ENCODE peak calls at places on chromosomes 4 and X, in seven cellular contexts. G, S, F, B, O, H and T are unnamed samples. For H3K4me1, the result is how much of the 10 kb centered on the place peaks cover.

GRCh38 chr4:150251752-150252190 is 173.5 kb downstream of the DCLK2 start:
- DNase-seq in S (no peak), O (no peak), F (no peak), B (no peak), H (no peak), G (no peak), T (no peak)

GRCh38 chr4:87461281-87461700 is 38.9 kb downstream of the NUDT9 start:
- DNase-seq in G (no peak), H (no peak), B (no peak), F (no peak), S (no peak), O (no peak), T (no peak)

GRCh38 chr4:178306565-178306964 is 864.3 kb upstream of the AGA start:
- DNase-seq in O (no peak), F (no peak), S (no peak), H (no peak), G (no peak), B (no peak), T (no peak)

GRCh38 chrX:95367286-95367685 is 1317.4 kb upstream of the DIAPH2 start:
- DNase-seq in F (no peak), B (no peak), O (no peak), H (no peak), S (no peak), G (no peak), T (no peak)

GRCh38 chr4:7187691-7188090 is 4.6 kb upstream of the SORCS2 start:
- DNase-seq in O (no peak), G (no peak), H (no peak), F (no peak), B (no peak), S (no peak), T (no peak)

GRCh38 chr4:106763044-106763443 is 273.1 kb downstream of the DKK2 start:
- DNase-seq in B (no peak), H (no peak), S (no peak), O (no peak), G (no peak), F (no peak), T (no peak)

GRCh38 chr4:157423526-157424020 is 203.0 kb downstream of the GRIA2 start:
- DNase-seq in B (no peak), H (no peak), O (no peak), F (no peak), G (no peak), S (no peak), T (no peak)

GRCh38 chrX:131752493-131753198 is 208.8 kb downstream of the OR13H1 start:
- DNase-seq in H (no peak), S (peak), B (peak), G (no peak), O (no peak), F (no peak), T (no peak)

GRCh38 chr4:139978692-139979091 is 175.3 kb downstream of the MAML3 start:
- DNase-seq in B (no peak), F (no peak), H (no peak), G (no peak), O (no peak), S (no peak), T (no peak)

GRCh38 chr4:44988011-44988410 is 261.7 kb upstream of the GNPDA2 start:
- DNase-seq in G (no peak), H (no peak), B (no peak), S (no peak), O (no peak), F (no peak), T (no peak)

GRCh38 chrX:118520858-118521206 is 25.2 kb downstream of the DOCK11 start:
- DNase-seq in S (no peak), F (no peak), O (no peak), G (no peak), B (no peak), H (no peak), T (no peak)

GRCh38 chr4:119238068-119238722 is 25.7 kb downstream of the USP53 start:
- DNase-seq in B (no peak), H (no peak), F (no peak), S (no peak), G (no peak), O (no peak), T (peak)

GRCh38 chr4:87679449-87680169 is 29.5 kb downstream of the DMP1 start:
- DNase-seq in O (no peak), F (peak), H (peak), S (peak), B (no peak), G (peak), T (peak)

GRCh38 chr4:165106518-165106917 is 6.1 kb downstream of the TMEM192 start:
- DNase-seq in G (no peak), H (no peak), B (no peak), F (no peak), S (no peak), O (no peak), T (peak)

GRCh38 chrX:16267431-16267830 is 100.2 kb downstream of the MAGEB17 start:
- DNase-seq in H (no peak), B (no peak), G (no peak), S (no peak), F (no peak), O (no peak), T (no peak)

DNA sequence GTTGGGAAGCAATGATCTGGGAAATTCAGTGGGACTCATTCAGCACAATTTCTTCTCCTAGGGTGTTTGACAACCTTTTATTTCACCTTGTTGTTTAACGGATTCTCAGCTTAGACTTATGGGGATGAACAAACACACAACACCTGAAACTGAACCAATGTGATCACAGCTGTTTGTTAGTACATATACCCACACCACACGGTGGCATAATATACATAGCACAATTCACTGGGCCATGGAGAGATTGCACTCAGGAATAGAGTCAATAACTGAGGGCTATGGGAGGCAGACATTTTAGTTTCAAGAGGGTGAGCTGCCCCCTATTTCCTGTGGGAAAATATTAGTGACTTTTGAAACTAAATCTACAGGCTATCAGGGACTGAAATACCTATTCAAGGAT is 148.0 kb downstream of the PARM1 start:
- DNase-seq in H (no peak), O (no peak), F (no peak), S (no peak), G (no peak), B (no peak), T (no peak)
- H3K4me3 ChIP-seq in H (no peak), O (no peak), F (no peak), S (no peak), G (no peak), B (no peak), T (no peak)

DNA sequence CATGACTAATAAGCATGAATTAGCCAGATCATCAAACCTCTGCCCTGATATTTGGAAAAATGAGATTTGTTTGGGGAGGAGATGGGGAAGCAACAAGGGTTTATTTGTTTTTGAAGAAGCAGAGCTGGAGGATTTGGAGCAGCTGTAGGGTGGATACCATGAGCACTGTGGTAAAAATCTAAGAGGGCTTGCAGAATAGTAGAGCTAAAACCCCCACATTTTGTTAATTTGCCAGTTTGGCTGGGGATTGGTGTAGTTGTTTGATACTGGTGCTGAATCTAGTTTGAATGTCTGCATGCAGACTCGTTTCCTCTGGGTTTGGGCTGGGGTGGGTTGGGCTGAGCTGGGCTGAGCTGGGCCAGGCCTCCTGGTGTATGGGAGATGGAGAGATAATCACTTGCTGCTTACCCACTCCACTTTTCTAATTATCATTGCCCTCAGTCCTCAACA is 43.7 kb downstream of the SMAD1 start:
- DNase-seq in F (no peak), H (no peak), S (no peak), B (no peak), O (no peak), G (no peak), T (no peak)
- H3K27ac ChIP-seq in F (peak), H (no peak), S (no peak), B (no peak), O (no peak), G (no peak), T (no peak)

GRCh38 chr4:3111461-3111860 is 37.0 kb downstream of the HTT start:
- DNase-seq in B (no peak), H (no peak), F (no peak), S (no peak), O (no peak), G (no peak), T (no peak)
- H3K4me1 ChIP-seq in B (under half), H (under half), F (half or more), S (under half), O (under half), G (under half), T (under half)

GRCh38 chr4:147782087-147782781 is 50.3 kb downstream of the ARHGAP10 start:
- DNase-seq in H (no peak), G (no peak), O (no peak), F (no peak), B (no peak), S (no peak), T (no peak)

GRCh38 chr4:147777456-147778091 is 45.7 kb downstream of the ARHGAP10 start:
- DNase-seq in G (no peak), S (no peak), B (no peak), O (no peak), H (no peak), F (no peak), T (peak)

GRCh38 chr4:147778942-147779341 is 47.1 kb downstream of the ARHGAP10 start:
- DNase-seq in F (no peak), S (no peak), G (no peak), O (no peak), B (no peak), H (no peak), T (no peak)

GRCh38 chr4:147779449-147779848 is 47.6 kb downstream of the ARHGAP10 start:
- DNase-seq in H (no peak), O (no peak), B (no peak), S (no peak), F (no peak), G (no peak), T (no peak)

GRCh38 chr4:147780137-147780777 is 48.4 kb downstream of the ARHGAP10 start:
- DNase-seq in S (no peak), B (no peak), G (no peak), O (no peak), F (peak), H (peak), T (no peak)
- H3K4me3 ChIP-seq in S (no peak), B (no peak), G (peak), O (no peak), F (no peak), H (no peak), T (no peak)

DNA sequence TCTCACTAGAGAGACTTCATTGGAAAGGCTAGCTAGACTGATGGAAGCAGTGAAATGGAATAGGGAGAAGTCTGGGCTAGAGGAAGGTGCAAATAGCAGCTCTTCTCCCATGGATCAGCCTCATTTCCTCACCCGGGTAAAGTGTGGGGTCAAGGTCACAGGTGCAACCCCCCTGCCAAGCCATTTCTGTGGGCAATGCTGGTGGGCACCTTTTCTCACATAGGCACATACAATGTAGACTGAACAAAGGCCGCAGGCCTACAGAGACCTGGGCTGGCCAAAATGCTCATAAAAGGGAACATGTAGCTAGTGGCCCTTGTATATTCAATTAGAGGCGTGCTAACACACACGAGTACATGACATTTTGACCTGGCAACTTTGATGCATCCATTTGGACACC is 71.5 kb upstream of the EFNB1 start:
- DNase-seq in B (no peak), F (no peak), G (no peak), H (no peak), S (no peak), O (no peak), T (no peak)
- H3K27ac ChIP-seq in B (no peak), F (no peak), G (no peak), H (no peak), S (no peak), O (no peak), T (no peak)

DNA sequence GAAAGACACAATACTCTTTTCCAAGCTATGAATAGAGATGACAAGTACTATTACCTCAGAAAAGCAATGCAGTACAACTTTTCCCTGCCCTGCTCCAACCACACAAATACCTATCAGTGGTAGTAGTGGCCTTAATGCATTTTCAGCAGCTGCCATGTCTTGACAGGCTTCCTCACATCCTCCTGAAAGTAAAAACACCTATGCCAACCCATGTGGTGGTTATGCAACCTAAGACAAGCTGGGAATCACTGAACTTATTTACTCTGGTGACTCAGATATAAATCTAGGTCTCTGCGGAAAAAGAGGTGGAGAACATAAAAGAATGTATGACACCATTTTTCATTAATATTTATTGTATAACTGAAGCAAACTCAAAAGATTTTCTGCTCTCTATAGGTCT is 14.5 kb downstream of the WDFY3 start:
- DNase-seq in O (no peak), G (no peak), H (no peak), F (no peak), S (no peak), B (no peak), T (no peak)
- H3K4me1 ChIP-seq in O (under half), G (under half), H (under half), F (half or more), S (under half), B (under half), T (under half)

DNA sequence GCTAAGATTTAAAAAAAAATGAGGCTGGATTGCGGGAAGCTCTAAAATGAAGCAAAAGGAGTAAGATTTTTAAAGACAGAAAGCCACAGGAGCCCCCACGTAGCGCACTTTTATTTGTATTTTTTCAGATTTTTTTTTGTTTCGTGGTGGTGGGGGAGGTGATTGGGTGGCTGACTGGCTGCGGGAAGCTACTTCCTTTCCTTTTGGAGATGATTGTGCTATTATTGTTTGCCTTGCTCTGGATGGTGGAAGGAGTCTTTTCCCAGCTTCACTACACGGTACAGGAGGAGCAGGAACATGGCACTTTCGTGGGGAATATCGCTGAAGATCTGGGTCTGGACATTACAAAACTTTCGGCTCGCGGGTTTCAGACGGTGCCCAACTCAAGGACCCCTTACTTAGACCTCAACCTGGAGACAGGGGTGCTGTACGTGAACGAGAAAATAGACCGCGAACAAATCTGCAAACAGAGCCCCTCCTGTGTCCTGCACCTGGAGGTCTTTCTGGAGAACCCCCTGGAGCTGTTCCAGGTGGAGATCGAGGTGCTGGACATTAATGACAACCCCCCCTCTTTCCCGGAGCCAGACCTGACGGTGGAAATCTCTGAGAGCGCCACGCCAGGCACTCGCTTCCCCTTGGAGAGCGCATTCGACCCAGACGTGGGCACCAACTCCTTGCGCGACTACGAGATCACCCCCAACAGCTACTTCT is 993 bp downstream of the PCDH10 start:
- DNase-seq in S (no peak), H (peak), F (no peak), O (no peak), B (no peak), G (no peak), T (no peak)
- H3K4me3 ChIP-seq in S (no peak), H (peak), F (peak), O (no peak), B (no peak), G (peak), T (no peak)

GRCh38 chr4:183029365-183029764 is 69.7 kb upstream of the WWC2 start:
- DNase-seq in G (no peak), B (no peak), F (no peak), O (no peak), H (no peak), S (no peak), T (no peak)
- H3K27ac ChIP-seq in G (no peak), B (no peak), F (no peak), O (no peak), H (no peak), S (no peak), T (no peak)

GRCh38 chr4:15901996-15902395 is 36.5 kb downstream of the FGFBP1 start:
- DNase-seq in F (no peak), S (no peak), B (no peak), H (no peak), O (no peak), G (no peak), T (no peak)

GRCh38 chr4:15897577-15897976 is 41.0 kb downstream of the FGFBP1 start:
- DNase-seq in H (no peak), O (no peak), G (no peak), B (no peak), F (no peak), S (no peak), T (no peak)

GRCh38 chr4:15902741-15903140 is 35.8 kb downstream of the FGFBP1 start:
- DNase-seq in S (no peak), B (no peak), F (no peak), O (no peak), H (no peak), G (no peak), T (no peak)

GRCh38 chr4:15898902-15899301 is 39.6 kb downstream of the FGFBP1 start:
- DNase-seq in O (no peak), B (no peak), F (no peak), G (no peak), S (no peak), H (no peak), T (no peak)

GRCh38 chr4:15899511-15899910 is 39.0 kb downstream of the FGFBP1 start:
- DNase-seq in F (no peak), H (no peak), O (no peak), S (no peak), G (no peak), B (no peak), T (no peak)
- H3K4me1 ChIP-seq in F (under half), H (under half), O (under half), S (under half), G (under half), B (under half), T (under half)